ENCODE peak calls at places on chromosomes 2 and 18, in eight cellular contexts. O is pancreas; L is Peyer's patch; W is cardiac muscle cell; F is tibial nerve; Z is IMR-90; T is naive thymus-derived CD4-positive, alpha-beta T cell; V is CD8-positive, alpha-beta T cell. K is an unnamed sample.
A peak's percentile ranks its signal among the peaks of the same experiment; 100 is the strongest.

GRCh38 chr2:126309185-126309584 is 346.8 kb upstream of the GYPC start:
- DNase-seq in Z (no peak), V (no peak), W (no peak), L (no peak), O (no peak), T (no peak), F (no peak), K (no peak)

GRCh38 chr18:50866765-50867164 is 12.2 kb upstream of the ME2 start:
- DNase-seq in T (no peak), L (no peak), Z (no peak), W (no peak), V (no peak), O (no peak), F (no peak), K (no peak)

GRCh38 chr18:56238576-56238975 is 399.8 kb downstream of the TXNL1 start:
- DNase-seq in W (no peak), T (no peak), Z (no peak), O (no peak), F (no peak), V (no peak), L (no peak), K (no peak)

GRCh38 chr18:31658670-31659573 is 25.5 kb downstream of the B4GALT6 start:
- DNase-seq in F (no peak), V (no peak), Z (no peak), T (peak; percentile 4), L (no peak), O (no peak), W (no peak), K (no peak)

GRCh38 chr2:27857417-27858172 is 32.6 kb downstream of the RBKS start:
- DNase-seq in O (no peak), V (no peak), W (no peak), T (no peak), L (no peak), Z (peak; percentile 62), F (no peak), K (no peak)

GRCh38 chr2:116680537-116680936 is 1134.0 kb upstream of the DDX18 start:
- DNase-seq in Z (no peak), V (no peak), F (no peak), L (no peak), T (no peak), W (no peak), O (no peak), K (no peak)

GRCh38 chr2:172462393-172463381 is 35.3 kb downstream of the ITGA6 start:
- DNase-seq in O (no peak), Z (no peak), V (peak; percentile 78), L (no peak), F (no peak), W (no peak), T (peak; percentile 89), K (peak; percentile 66)

GRCh38 chr18:70293166-70293565 is 4.3 kb downstream of the SOCS6 start:
- DNase-seq in F (no peak), Z (peak; percentile 22), V (no peak), L (no peak), W (no peak), T (no peak), O (no peak), K (no peak)

GRCh38 chr2:156803243-156803642 is 367.1 kb downstream of the GPD2 start:
- DNase-seq in F (no peak), Z (no peak), V (no peak), W (no peak), L (peak; percentile 41), T (no peak), O (no peak), K (peak; percentile 27)

GRCh38 chr2:82139979-82140611 is 1835.5 kb upstream of the LRRTM1 start:
- DNase-seq in F (no peak), Z (no peak), L (no peak), W (no peak), O (no peak), T (no peak), V (no peak), K (peak; percentile 56)

GRCh38 chr2:158616480-158616879 is 159.7 kb downstream of the PKP4 start:
- DNase-seq in O (no peak), T (no peak), Z (no peak), V (no peak), F (no peak), W (no peak), L (no peak), K (no peak)

GRCh38 chr2:151083864-151084263 is 177.8 kb downstream of the RBM43 start:
- DNase-seq in F (no peak), Z (no peak), V (no peak), T (peak; percentile 23), O (no peak), L (no peak), W (no peak), K (no peak)

GRCh38 chr2:241268716-241269445 is 46.6 kb downstream of the HDLBP start:
- DNase-seq in V (no peak), O (no peak), W (no peak), T (no peak), F (no peak), Z (peak; percentile 57), L (no peak), K (no peak)

GRCh38 chr2:63843093-63843492 is 1.4 kb downstream of the UGP2 start:
- DNase-seq in W (no peak), T (no peak), O (no peak), F (no peak), Z (no peak), V (no peak), L (no peak), K (no peak)

GRCh38 chr2:63843791-63844190 is 2.1 kb downstream of the UGP2 start:
- DNase-seq in W (no peak), T (no peak), V (no peak), O (no peak), L (no peak), Z (no peak), F (no peak), K (no peak)

GRCh38 chr2:63846487-63846886 is 4.8 kb downstream of the UGP2 start:
- DNase-seq in F (no peak), L (no peak), O (no peak), Z (no peak), T (no peak), V (no peak), W (peak; percentile 81), K (no peak)

GRCh38 chr2:63845866-63846265 is 4.2 kb downstream of the UGP2 start:
- DNase-seq in V (no peak), W (no peak), Z (no peak), L (no peak), F (no peak), T (no peak), O (no peak), K (no peak)

GRCh38 chr2:63844616-63845015 is 2.9 kb downstream of the UGP2 start:
- DNase-seq in V (no peak), O (no peak), F (no peak), Z (no peak), W (no peak), T (no peak), L (no peak), K (no peak)
- H3K36me3 ChIP-seq in V (no peaks in the 10 kb centered on the region), O (no peaks in the 10 kb centered on the region), F (no peaks in the 10 kb centered on the region), Z (no peaks in the 10 kb centered on the region), W (no peaks in the 10 kb centered on the region), T (no peaks in the 10 kb centered on the region), L (no peaks in the 10 kb centered on the region), K (no peaks in the 10 kb centered on the region)

GRCh38 chr2:2898744-2899143 is 478.9 kb downstream of the EIPR1 start:
- DNase-seq in L (no peak), Z (no peak), V (peak; percentile 42), F (no peak), W (no peak), T (no peak), O (no peak), K (no peak)

GRCh38 chr2:2892378-2892777 is 485.2 kb downstream of the EIPR1 start:
- DNase-seq in O (no peak), T (no peak), L (no peak), V (peak; percentile 13), Z (no peak), W (no peak), F (no peak), K (no peak)

GRCh38 chr2:2892892-2893291 is 484.7 kb downstream of the EIPR1 start:
- DNase-seq in Z (no peak), V (peak; percentile 29), F (no peak), W (no peak), T (no peak), L (no peak), O (no peak), K (no peak)

GRCh38 chr2:2899826-2900225 is 477.8 kb downstream of the EIPR1 start:
- DNase-seq in L (no peak), V (peak; percentile 2), Z (no peak), W (no peak), T (no peak), O (no peak), F (no peak), K (no peak)

GRCh38 chr2:2896011-2896410 is 481.6 kb downstream of the EIPR1 start:
- DNase-seq in O (no peak), T (no peak), F (no peak), Z (no peak), L (no peak), W (no peak), V (no peak), K (no peak)
- H3K4me3 ChIP-seq in O (no peak overlapping the region), T (no peak overlapping the region), F (no peak overlapping the region), Z (no peak overlapping the region), L (no peak overlapping the region), W (no peak overlapping the region), V (no peak overlapping the region), K (no peak overlapping the region)

GRCh38 chr2:142561656-142562055 is 315.8 kb upstream of the KYNU start:
- DNase-seq in T (no peak), Z (no peak), W (no peak), F (no peak), L (no peak), O (no peak), V (no peak), K (no peak)

GRCh38 chr2:142557391-142557790 is 320.1 kb upstream of the KYNU start:
- DNase-seq in T (no peak), W (no peak), O (no peak), L (no peak), Z (no peak), V (no peak), F (no peak), K (no peak)

DNA sequence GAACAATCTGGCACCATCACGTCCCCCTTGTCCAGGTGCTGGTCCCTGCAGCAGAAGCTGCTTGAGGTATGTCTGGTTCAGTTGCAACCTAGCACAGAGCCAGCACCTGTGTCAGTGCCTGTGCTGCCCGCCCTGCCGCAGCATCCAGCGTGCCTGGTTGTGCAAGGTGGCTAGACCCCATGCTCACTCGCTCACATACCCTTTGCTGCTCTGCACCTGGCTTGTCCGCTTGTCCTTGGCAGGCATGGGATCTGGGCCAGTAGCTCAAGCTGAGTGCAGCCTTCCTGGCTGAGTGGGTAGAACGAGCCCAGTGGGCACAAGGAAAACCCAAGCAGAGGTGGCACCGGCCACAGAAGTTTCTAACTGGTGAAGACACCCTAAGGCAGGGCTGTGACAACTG is 314.6 kb upstream of the KYNU start:
- DNase-seq in L (no peak), F (no peak), T (no peak), O (no peak), V (no peak), Z (no peak), W (no peak), K (no peak)
- H3K4me1 ChIP-seq in L (no peaks in the 10 kb centered on the region), F (no peaks in the 10 kb centered on the region), T (no peaks in the 10 kb centered on the region), O (no peaks in the 10 kb centered on the region), V (no peaks in the 10 kb centered on the region), Z (no peaks in the 10 kb centered on the region), W (no peaks in the 10 kb centered on the region), K (no peaks in the 10 kb centered on the region)

GRCh38 chr2:19944205-19944845 is 42.5 kb upstream of the TTC32 start:
- DNase-seq in T (no peak), Z (no peak), V (no peak), F (no peak), L (no peak), O (no peak), W (no peak), K (no peak)
- H3K36me3 ChIP-seq in T (no peaks in the 10 kb centered on the region), Z (no peaks in the 10 kb centered on the region), V (no peaks in the 10 kb centered on the region), F (peaks cover 30% of the 10 kb centered on the region), L (no peaks in the 10 kb centered on the region), O (no peaks in the 10 kb centered on the region), W (no peaks in the 10 kb centered on the region), K (no peaks in the 10 kb centered on the region)

GRCh38 chr18:7467708-7468466 is 99.2 kb upstream of the PTPRM start:
- DNase-seq in O (no peak), T (no peak), Z (peak; percentile 27), F (no peak), W (no peak), L (no peak), V (no peak), K (no peak)
- H3K4me3 ChIP-seq in O (no peak overlapping the region), T (no peak overlapping the region), Z (no peak overlapping the region), F (no peak overlapping the region), W (no peak overlapping the region), L (no peak overlapping the region), V (no peak overlapping the region), K (no peak overlapping the region)

K was measured in mucosa of descending colon.